ENCODE peak calls at places on chromosomes 2 and 18, in eight cellular contexts. N is CD4-positive, CD25-positive, alpha-beta regulatory T cell; L is PC-9; Z is AG04450; V is HCT116; J is adipocyte; M is H7; W is GM23338. P is an unnamed sample.
A peak's percentile ranks its signal among the peaks of the same experiment; 100 is the strongest.

GRCh38 chr18:61883547-61883946 is 9.3 kb downstream of the RNF152 start:
- DNase-seq in J (no peak), W (no peak), V (no peak), M (no peak), Z (no peak), L (no peak), N (no peak), P (no peak)

GRCh38 chr2:51710222-51710621 is 678.3 kb upstream of the NRXN1 start:
- DNase-seq in W (peak; percentile 76), N (no peak), V (peak; percentile 12), Z (no peak), M (peak; percentile 23), J (no peak), L (no peak), P (no peak)

GRCh38 chr2:62868947-62869346 is 163.4 kb downstream of the EHBP1 start:
- DNase-seq in W (no peak), Z (no peak), J (no peak), M (no peak), N (no peak), V (no peak), L (no peak), P (no peak)

GRCh38 chr2:150486539-150487484 is 655 bp downstream of the RND3 start:
- DNase-seq in J (peak; percentile 65), M (peak; percentile 62), W (peak; percentile 30), L (no peak), N (no peak), Z (no peak), V (no peak), P (peak; percentile 30)

GRCh38 chr2:157843935-157844334 is 32.2 kb downstream of the ACVR1 start:
- DNase-seq in J (no peak), W (no peak), N (no peak), Z (no peak), M (no peak), L (no peak), V (no peak), P (no peak)

GRCh38 chr2:190763901-190764514 is 115.1 kb downstream of the NAB1 start:
- DNase-seq in N (no peak), J (no peak), Z (no peak), W (no peak), M (no peak), L (no peak), V (no peak), P (no peak)

GRCh38 chr2:69209482-69209881 is 177.5 kb downstream of the GFPT1 start:
- DNase-seq in N (no peak), M (peak; percentile 42), Z (no peak), V (no peak), J (no peak), L (no peak), W (peak; percentile 52), P (no peak)

GRCh38 chr18:32420084-32420483 is 50.6 kb downstream of the GAREM1 start:
- DNase-seq in N (no peak), J (no peak), L (no peak), Z (no peak), W (no peak), V (no peak), M (no peak), P (no peak)

GRCh38 chr2:122307772-122308171 is 552.3 kb downstream of the TSN start:
- DNase-seq in L (peak; percentile 40), N (no peak), J (no peak), V (no peak), M (no peak), W (no peak), Z (no peak), P (no peak)

GRCh38 chr2:28137221-28137620 is 246.7 kb downstream of the BABAM2 start:
- DNase-seq in W (no peak), Z (peak; percentile 55), L (peak; percentile 41), M (no peak), J (peak; percentile 96), N (no peak), V (no peak), P (peak; percentile 58)

GRCh38 chr2:41840702-41841551 is 206.9 kb upstream of the PKDCC start:
- DNase-seq in W (peak; percentile 98), Z (peak; percentile 92), J (peak; percentile 96), N (peak; percentile 94), L (peak; percentile 97), V (peak; percentile 95), M (peak; percentile 92), P (peak; percentile 96)

GRCh38 chr18:46097378-46097852 is 681 bp downstream of the ATP5F1A start:
- DNase-seq in Z (no peak), L (no peak), M (no peak), J (no peak), V (no peak), W (no peak), N (no peak), P (no peak)

GRCh38 chr18:46097853-46098615 is at the start of gene ATP5F1A:
- DNase-seq in L (peak; percentile 72), Z (peak; percentile 36), W (peak; percentile 90), M (peak; percentile 88), V (peak; percentile 58), N (peak; percentile 82), J (peak; percentile 91), P (peak; percentile 86)

GRCh38 chr18:46096651-46097300 is 1.3 kb downstream of the ATP5F1A start:
- DNase-seq in L (no peak), W (no peak), V (no peak), Z (no peak), J (peak; percentile 24), M (no peak), N (no peak), P (peak; percentile 17)

GRCh38 chr18:46099463-46099862 is 1.4 kb upstream of the ATP5F1A start:
- DNase-seq in Z (no peak), N (no peak), L (no peak), W (no peak), V (no peak), M (no peak), J (no peak), P (no peak)

DNA sequence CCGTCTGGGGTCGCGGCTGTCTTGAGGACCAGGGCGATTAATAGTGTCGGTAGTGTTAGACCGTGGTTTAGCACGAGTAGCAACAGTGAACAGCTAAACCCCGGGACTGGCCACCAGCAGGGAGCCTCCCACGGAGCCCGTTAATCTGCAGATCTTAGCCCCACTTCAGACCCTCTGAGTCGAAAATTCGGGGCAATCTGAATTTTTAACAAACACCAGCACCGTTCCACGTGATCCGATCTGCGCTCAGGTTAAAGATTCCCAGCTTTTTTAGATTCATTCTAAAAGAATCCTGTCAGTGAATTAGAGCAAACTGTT is 479 bp upstream of the ATP5F1A start:
- DNase-seq in J (no peak), N (no peak), M (no peak), L (no peak), V (no peak), Z (no peak), W (no peak), P (no peak)
- H3K4me3 ChIP-seq in J (peak overlapping the region; percentile 100), N (peak overlapping the region; percentile 95), M (peak overlapping the region; percentile 74), L (peak overlapping the region; percentile 100), V (peak overlapping the region; percentile 99), Z (peak overlapping the region; percentile 95), W (peak overlapping the region; percentile 100), P (peak overlapping the region; percentile 90)

GRCh38 chr2:133266075-133266925 is 302.0 kb downstream of the NCKAP5 start:
- DNase-seq in M (peak; percentile 86), N (no peak), J (peak; percentile 34), L (no peak), Z (no peak), W (peak; percentile 86), V (no peak), P (peak; percentile 35)
- H3K4me3 ChIP-seq in M (peak overlapping the region; percentile 65), N (no peak overlapping the region), J (peak overlapping the region; percentile 62), L (no peak overlapping the region), Z (peak overlapping the region; percentile 74), W (peak overlapping the region; percentile 76), V (no peak overlapping the region), P (peak overlapping the region; percentile 49)

GRCh38 chr2:237865623-237866041 is 6.2 kb downstream of the RAMP1 start:
- DNase-seq in L (no peak), M (peak; percentile 71), Z (no peak), V (no peak), N (no peak), W (no peak), J (no peak), P (no peak)

GRCh38 chr2:237864030-237864931 is 4.9 kb downstream of the RAMP1 start:
- DNase-seq in M (peak; percentile 62), Z (no peak), L (no peak), W (no peak), J (no peak), N (no peak), V (no peak), P (no peak)

GRCh38 chr2:237863659-237864029 is 4.2 kb downstream of the RAMP1 start:
- DNase-seq in Z (no peak), W (no peak), J (no peak), M (peak; percentile 50), L (no peak), V (no peak), N (no peak), P (no peak)

GRCh38 chr2:237866119-237866621 is 6.7 kb downstream of the RAMP1 start:
- DNase-seq in N (no peak), M (peak; percentile 10), Z (no peak), L (peak; percentile 84), W (no peak), J (peak; percentile 81), V (no peak), P (no peak)

DNA sequence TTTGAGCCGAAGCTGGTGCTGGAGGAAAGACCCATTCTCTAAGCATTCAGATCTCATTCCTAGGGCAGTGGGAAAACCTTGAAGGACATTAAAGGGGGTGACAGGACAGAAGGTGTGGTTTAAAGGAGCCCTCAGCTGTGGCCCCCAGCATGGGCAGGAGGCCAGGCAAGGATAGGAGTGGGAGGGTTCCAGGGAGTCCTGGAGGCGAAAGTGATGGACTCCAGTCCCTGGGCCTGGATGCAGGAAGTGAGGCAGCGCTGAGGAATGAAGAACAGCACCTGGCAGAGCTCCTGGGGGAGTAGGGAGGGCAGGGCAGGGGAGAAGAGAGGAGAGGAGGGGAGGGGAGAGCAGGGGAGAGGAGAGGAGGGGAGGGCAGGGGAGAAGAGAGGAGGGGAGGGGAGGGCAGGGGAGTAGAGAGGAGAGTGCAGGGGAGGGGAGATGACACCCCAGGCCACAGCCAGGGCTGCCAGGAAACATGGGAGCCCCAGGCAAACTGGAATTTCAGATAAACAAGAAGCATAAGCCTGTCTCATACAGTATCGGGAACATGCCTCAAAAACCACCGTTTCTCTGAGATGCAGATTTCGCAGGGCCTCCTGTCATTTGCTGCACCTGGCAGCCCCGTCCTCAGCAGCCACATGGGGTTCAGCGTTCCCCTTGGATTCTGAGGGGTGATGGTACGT is 5.7 kb downstream of the RAMP1 start:
- DNase-seq in M (peak; percentile 48), W (no peak), N (no peak), L (peak; percentile 85), V (no peak), J (peak; percentile 40), Z (no peak), P (peak; percentile 81)
- H3K4me3 ChIP-seq in M (no peak overlapping the region), W (no peak overlapping the region), N (no peak overlapping the region), L (peak overlapping the region; percentile 12), V (no peak overlapping the region), J (no peak overlapping the region), Z (no peak overlapping the region), P (no peak overlapping the region)

GRCh38 chr2:120189189-120189588 is 34.0 kb downstream of the TMEM185B start:
- DNase-seq in L (no peak), J (no peak), M (no peak), N (no peak), V (no peak), Z (no peak), W (no peak), P (no peak)
- H3K4me3 ChIP-seq in L (no peak overlapping the region), J (no peak overlapping the region), M (no peak overlapping the region), N (no peak overlapping the region), V (no peak overlapping the region), Z (no peak overlapping the region), W (no peak overlapping the region), P (no peak overlapping the region)

GRCh38 chr2:235658371-235659174 is 164.7 kb downstream of the AGAP1 start:
- DNase-seq in V (no peak), L (no peak), M (peak; percentile 92), W (peak; percentile 84), N (no peak), Z (no peak), J (no peak), P (no peak)
- H3K4me3 ChIP-seq in V (no peak overlapping the region), L (no peak overlapping the region), M (peak overlapping the region; percentile 12), W (peak overlapping the region; percentile 39), N (no peak overlapping the region), Z (no peak overlapping the region), J (no peak overlapping the region), P (no peak overlapping the region)

GRCh38 chr2:237407734-237408133 is 6.2 kb downstream of the COL6A3 start:
- DNase-seq in Z (no peak), J (peak; percentile 51), L (no peak), W (no peak), M (no peak), N (no peak), V (no peak), P (no peak)
- H3K4me3 ChIP-seq in Z (peak overlapping the region; percentile 100), J (peak overlapping the region; percentile 88), L (no peak overlapping the region), W (no peak overlapping the region), M (no peak overlapping the region), N (no peak overlapping the region), V (no peak overlapping the region), P (peak overlapping the region; percentile 97)

P was measured in MG63.